ENCODE peak calls at places on chromosomes 2 and 18, in six cellular contexts. One of them, this sample, is unnamed.

GRCh38 chr2:20196053-20196880 is 28.7 kb downstream of the SDC1 start:
- DNase-seq in RWPE1: no peak
- DNase-seq in cardiac muscle cell: no peak
- DNase-seq in neural progenitor cell: no peak
- DNase-seq in CD8-positive, alpha-beta memory T cell: no peak
- DNase-seq in IMR-90: no peak
- DNase-seq in this sample: no peak

GRCh38 chr2:64989982-64990614 is 899 bp downstream of the SLC1A4 start:
- DNase-seq in RWPE1: no peak
- DNase-seq in cardiac muscle cell: no peak
- DNase-seq in neural progenitor cell: peak; percentile 28
- DNase-seq in CD8-positive, alpha-beta memory T cell: no peak
- DNase-seq in IMR-90: no peak
- DNase-seq in this sample: no peak

GRCh38 chr2:236008857-236009256 is 159.3 kb downstream of the GBX2 start:
- DNase-seq in RWPE1: no peak
- DNase-seq in cardiac muscle cell: no peak
- DNase-seq in neural progenitor cell: no peak
- DNase-seq in CD8-positive, alpha-beta memory T cell: no peak
- DNase-seq in IMR-90: no peak
- DNase-seq in this sample: no peak

GRCh38 chr18:623760-624620 is 27.2 kb downstream of the CLUL1 start:
- DNase-seq in RWPE1: peak; percentile 51
- DNase-seq in cardiac muscle cell: peak; percentile 85
- DNase-seq in neural progenitor cell: peak; percentile 80
- DNase-seq in CD8-positive, alpha-beta memory T cell: peak; percentile 34
- DNase-seq in IMR-90: peak; percentile 78
- DNase-seq in this sample: peak; percentile 43

GRCh38 chr2:2505604-2506003 is 174.5 kb upstream of the MYT1L start:
- DNase-seq in RWPE1: no peak
- DNase-seq in cardiac muscle cell: no peak
- DNase-seq in neural progenitor cell: no peak
- DNase-seq in CD8-positive, alpha-beta memory T cell: no peak
- DNase-seq in IMR-90: no peak
- DNase-seq in this sample: no peak

GRCh38 chr2:8666581-8666980 is 15.3 kb upstream of the ID2 start:
- DNase-seq in RWPE1: no peak
- DNase-seq in cardiac muscle cell: no peak
- DNase-seq in neural progenitor cell: no peak
- DNase-seq in CD8-positive, alpha-beta memory T cell: no peak
- DNase-seq in IMR-90: no peak
- DNase-seq in this sample: no peak

GRCh38 chr2:47601518-47602015 is 181.4 kb upstream of the MSH6 start:
- DNase-seq in RWPE1: no peak
- DNase-seq in cardiac muscle cell: no peak
- DNase-seq in neural progenitor cell: peak; percentile 55
- DNase-seq in CD8-positive, alpha-beta memory T cell: no peak
- DNase-seq in IMR-90: no peak
- DNase-seq in this sample: peak; percentile 35

GRCh38 chr2:172484253-172484652 is 56.9 kb downstream of the ITGA6 start:
- DNase-seq in RWPE1: no peak
- DNase-seq in cardiac muscle cell: peak; percentile 51
- DNase-seq in neural progenitor cell: no peak
- DNase-seq in CD8-positive, alpha-beta memory T cell: peak; percentile 48
- DNase-seq in IMR-90: peak; percentile 34
- DNase-seq in this sample: no peak

GRCh38 chr2:228369400-228370031 is 188.0 kb upstream of the SPHKAP start:
- DNase-seq in RWPE1: no peak
- DNase-seq in cardiac muscle cell: no peak
- DNase-seq in neural progenitor cell: no peak
- DNase-seq in CD8-positive, alpha-beta memory T cell: no peak
- DNase-seq in IMR-90: no peak
- DNase-seq in this sample: no peak

GRCh38 chr2:240207661-240208060 is 67.2 kb upstream of the OTOS start:
- DNase-seq in RWPE1: no peak
- DNase-seq in cardiac muscle cell: no peak
- DNase-seq in neural progenitor cell: no peak
- DNase-seq in CD8-positive, alpha-beta memory T cell: no peak
- DNase-seq in IMR-90: no peak
- DNase-seq in this sample: no peak

GRCh38 chr2:197122821-197123220 is 187.8 kb downstream of the ANKRD44 start:
- DNase-seq in RWPE1: no peak
- DNase-seq in cardiac muscle cell: no peak
- DNase-seq in neural progenitor cell: no peak
- DNase-seq in CD8-positive, alpha-beta memory T cell: no peak
- DNase-seq in IMR-90: no peak
- DNase-seq in this sample: no peak

GRCh38 chr2:234694244-234695013 is 197.5 kb upstream of the ARL4C start:
- DNase-seq in RWPE1: peak; percentile 79
- DNase-seq in cardiac muscle cell: peak; percentile 40
- DNase-seq in neural progenitor cell: no peak
- DNase-seq in CD8-positive, alpha-beta memory T cell: no peak
- DNase-seq in IMR-90: peak; percentile 95
- DNase-seq in this sample: no peak

GRCh38 chr2:154158101-154158500 is 286.4 kb downstream of the GALNT13 start:
- DNase-seq in RWPE1: no peak
- DNase-seq in cardiac muscle cell: no peak
- DNase-seq in neural progenitor cell: no peak
- DNase-seq in CD8-positive, alpha-beta memory T cell: no peak
- DNase-seq in IMR-90: no peak
- DNase-seq in this sample: no peak

GRCh38 chr18:5410582-5410981 is 115.1 kb upstream of the ZBTB14 start:
- DNase-seq in RWPE1: no peak
- DNase-seq in cardiac muscle cell: no peak
- DNase-seq in neural progenitor cell: no peak
- DNase-seq in CD8-positive, alpha-beta memory T cell: no peak
- DNase-seq in IMR-90: no peak
- DNase-seq in this sample: no peak

GRCh38 chr2:2847131-2847740 is 516.2 kb upstream of the MYT1L start:
- DNase-seq in RWPE1: no peak
- DNase-seq in cardiac muscle cell: no peak
- DNase-seq in neural progenitor cell: no peak
- DNase-seq in CD8-positive, alpha-beta memory T cell: no peak
- DNase-seq in IMR-90: no peak
- DNase-seq in this sample: no peak

GRCh38 chr2:109609352-109610024 is 4.3 kb downstream of the SEPTIN10 start:
- DNase-seq in RWPE1: no peak
- DNase-seq in cardiac muscle cell: peak; percentile 70
- DNase-seq in neural progenitor cell: no peak
- DNase-seq in CD8-positive, alpha-beta memory T cell: no peak
- DNase-seq in IMR-90: peak; percentile 69
- DNase-seq in this sample: no peak

GRCh38 chr2:109604597-109604996 is 9.2 kb downstream of the SEPTIN10 start:
- DNase-seq in RWPE1: peak; percentile 69
- DNase-seq in cardiac muscle cell: peak; percentile 23
- DNase-seq in neural progenitor cell: no peak
- DNase-seq in CD8-positive, alpha-beta memory T cell: no peak
- DNase-seq in IMR-90: peak; percentile 92
- DNase-seq in this sample: no peak

GRCh38 chr2:109602617-109603188 is 11.1 kb downstream of the SEPTIN10 start:
- DNase-seq in RWPE1: no peak
- DNase-seq in cardiac muscle cell: no peak
- DNase-seq in neural progenitor cell: no peak
- DNase-seq in CD8-positive, alpha-beta memory T cell: no peak
- DNase-seq in IMR-90: no peak
- DNase-seq in this sample: no peak

GRCh38 chr2:109611467-109612095 is 2.2 kb downstream of the SEPTIN10 start:
- DNase-seq in RWPE1: no peak
- DNase-seq in cardiac muscle cell: peak; percentile 71
- DNase-seq in neural progenitor cell: no peak
- DNase-seq in CD8-positive, alpha-beta memory T cell: no peak
- DNase-seq in IMR-90: peak; percentile 96
- DNase-seq in this sample: no peak

GRCh38 chr2:109607766-109608165 is 6.0 kb downstream of the SEPTIN10 start:
- DNase-seq in RWPE1: no peak
- DNase-seq in cardiac muscle cell: peak; percentile 33
- DNase-seq in neural progenitor cell: no peak
- DNase-seq in CD8-positive, alpha-beta memory T cell: no peak
- DNase-seq in IMR-90: peak; percentile 50
- DNase-seq in this sample: no peak
- H3K27ac ChIP-seq in RWPE1: no peak overlapping the region
- H3K27ac ChIP-seq in cardiac muscle cell: no peak overlapping the region
- H3K27ac ChIP-seq in neural progenitor cell: no peak overlapping the region
- H3K27ac ChIP-seq in CD8-positive, alpha-beta memory T cell: no peak overlapping the region
- H3K27ac ChIP-seq in IMR-90: no peak overlapping the region
- H3K27ac ChIP-seq in this sample: no peak overlapping the region

DNA sequence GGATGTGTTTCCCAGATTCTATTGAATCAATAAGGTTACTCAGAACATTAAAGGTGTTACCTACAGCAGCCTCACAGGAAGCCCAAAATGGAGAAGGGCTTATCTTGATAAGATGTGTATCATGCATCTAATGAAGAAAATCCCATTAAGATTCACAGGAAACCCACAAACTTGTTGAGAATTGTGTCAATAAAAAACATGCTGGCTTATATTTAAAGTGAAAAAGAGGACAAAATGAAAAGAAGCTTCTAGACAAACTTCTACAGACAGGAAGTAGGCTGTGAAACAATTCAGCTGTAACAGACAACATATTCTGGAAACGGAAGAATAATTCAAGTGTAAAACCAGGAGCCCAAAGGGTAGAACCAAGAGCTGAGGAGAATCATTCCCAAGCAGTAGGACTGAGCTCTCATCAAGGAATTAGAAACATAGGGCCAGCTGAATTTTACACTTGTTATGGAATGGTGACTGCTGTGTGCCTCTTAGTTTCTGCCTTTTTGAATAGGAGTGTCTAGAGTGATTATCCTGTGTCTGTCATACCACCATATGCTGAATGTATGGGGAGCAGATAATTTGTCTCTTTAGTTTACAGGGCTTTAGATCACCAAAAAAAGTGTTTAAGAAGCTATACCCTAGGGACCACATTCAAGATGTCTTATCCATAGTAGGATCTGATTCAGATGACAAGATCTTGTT is 9.6 kb downstream of the IMMT start:
- DNase-seq in RWPE1: no peak
- DNase-seq in cardiac muscle cell: no peak
- DNase-seq in neural progenitor cell: no peak
- DNase-seq in CD8-positive, alpha-beta memory T cell: peak; percentile 40
- DNase-seq in IMR-90: no peak
- DNase-seq in this sample: no peak
- H3K27ac ChIP-seq in RWPE1: no peak overlapping the region
- H3K27ac ChIP-seq in cardiac muscle cell: no peak overlapping the region
- H3K27ac ChIP-seq in neural progenitor cell: no peak overlapping the region
- H3K27ac ChIP-seq in CD8-positive, alpha-beta memory T cell: peak overlapping the region; percentile 32
- H3K27ac ChIP-seq in IMR-90: no peak overlapping the region
- H3K27ac ChIP-seq in this sample: no peak overlapping the region

DNA sequence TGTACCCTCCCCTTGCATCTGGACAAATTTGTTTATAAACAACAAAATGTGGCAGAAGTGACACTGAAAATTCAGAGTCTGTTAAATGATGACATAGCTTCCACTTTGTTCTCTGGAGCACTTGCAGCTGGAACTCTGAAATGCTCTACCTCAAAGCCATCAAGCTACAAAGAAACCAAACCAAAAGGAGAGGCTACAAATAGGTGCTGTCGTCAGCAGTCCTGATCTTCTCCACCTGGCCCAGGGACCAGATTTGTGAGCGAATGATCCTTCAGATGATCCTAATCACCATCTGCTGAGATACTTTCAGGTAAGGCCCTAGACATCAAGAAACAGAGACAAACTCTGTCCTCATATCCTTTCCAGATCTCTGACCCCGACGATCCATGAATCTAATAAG is 27.9 kb upstream of the PAIP2B start:
- DNase-seq in RWPE1: no peak
- DNase-seq in cardiac muscle cell: no peak
- DNase-seq in neural progenitor cell: no peak
- DNase-seq in CD8-positive, alpha-beta memory T cell: no peak
- DNase-seq in IMR-90: no peak
- DNase-seq in this sample: no peak
- H3K27ac ChIP-seq in RWPE1: no peak overlapping the region
- H3K27ac ChIP-seq in cardiac muscle cell: no peak overlapping the region
- H3K27ac ChIP-seq in neural progenitor cell: no peak overlapping the region
- H3K27ac ChIP-seq in CD8-positive, alpha-beta memory T cell: no peak overlapping the region
- H3K27ac ChIP-seq in IMR-90: no peak overlapping the region
- H3K27ac ChIP-seq in this sample: no peak overlapping the region

DNA sequence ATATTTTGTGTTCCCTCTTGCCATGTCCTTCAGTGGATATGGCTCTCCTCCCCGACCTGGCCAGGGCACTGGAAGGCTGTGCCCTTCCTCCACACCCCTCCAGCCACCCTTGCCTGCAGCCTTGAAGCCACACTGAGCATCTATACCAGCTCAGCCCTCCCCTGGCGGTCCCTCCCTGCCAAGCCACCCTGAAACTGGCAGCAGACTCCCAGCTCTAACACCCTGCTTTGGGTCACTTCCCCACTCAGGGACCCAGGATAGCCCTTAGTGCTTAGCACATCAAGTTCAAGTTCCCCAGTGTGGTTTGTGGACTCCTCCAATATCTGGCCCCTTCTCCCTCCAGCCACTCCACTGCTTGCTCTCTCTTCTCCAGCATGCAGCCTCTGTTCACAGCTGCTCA is 89.4 kb downstream of the TNS1 start:
- DNase-seq in RWPE1: no peak
- DNase-seq in cardiac muscle cell: no peak
- DNase-seq in neural progenitor cell: no peak
- DNase-seq in CD8-positive, alpha-beta memory T cell: no peak
- DNase-seq in IMR-90: no peak
- DNase-seq in this sample: no peak
- H3K27ac ChIP-seq in RWPE1: no peak overlapping the region
- H3K27ac ChIP-seq in cardiac muscle cell: peak overlapping the region; percentile 4
- H3K27ac ChIP-seq in neural progenitor cell: no peak overlapping the region
- H3K27ac ChIP-seq in CD8-positive, alpha-beta memory T cell: no peak overlapping the region
- H3K27ac ChIP-seq in IMR-90: no peak overlapping the region
- H3K27ac ChIP-seq in this sample: no peak overlapping the region

DNA sequence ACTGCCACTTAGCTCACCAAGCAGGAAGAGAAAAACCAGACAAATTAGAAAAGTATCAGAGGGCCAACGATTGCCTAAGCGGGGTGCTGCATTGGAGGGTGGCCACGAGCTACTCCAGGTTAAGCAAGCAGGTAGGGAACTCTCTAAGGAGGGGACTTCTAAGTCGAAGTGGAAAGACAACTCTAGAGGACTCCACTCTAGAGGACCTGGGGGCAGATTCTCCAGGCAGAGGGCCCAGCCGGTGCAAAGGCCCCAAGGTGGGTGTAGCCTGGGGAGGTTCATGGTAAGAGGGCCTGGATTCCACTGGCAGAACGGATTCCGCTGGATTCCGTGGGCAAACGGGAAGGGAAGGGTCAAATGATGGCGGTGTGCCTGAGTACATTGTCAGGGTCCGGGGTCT is 12.7 kb downstream of the FBLN7 start:
- DNase-seq in RWPE1: no peak
- DNase-seq in cardiac muscle cell: no peak
- DNase-seq in neural progenitor cell: no peak
- DNase-seq in CD8-positive, alpha-beta memory T cell: no peak
- DNase-seq in IMR-90: no peak
- DNase-seq in this sample: no peak
- H3K27ac ChIP-seq in RWPE1: peak overlapping the region; percentile 9
- H3K27ac ChIP-seq in cardiac muscle cell: no peak overlapping the region
- H3K27ac ChIP-seq in neural progenitor cell: no peak overlapping the region
- H3K27ac ChIP-seq in CD8-positive, alpha-beta memory T cell: no peak overlapping the region
- H3K27ac ChIP-seq in IMR-90: peak overlapping the region; percentile 43
- H3K27ac ChIP-seq in this sample: no peak overlapping the region

GRCh38 chr2:226611196-226611943 is 188.2 kb downstream of the IRS1 start:
- DNase-seq in RWPE1: no peak
- DNase-seq in cardiac muscle cell: no peak
- DNase-seq in neural progenitor cell: no peak
- DNase-seq in CD8-positive, alpha-beta memory T cell: no peak
- DNase-seq in IMR-90: no peak
- DNase-seq in this sample: no peak
- H3K27ac ChIP-seq in RWPE1: no peak overlapping the region
- H3K27ac ChIP-seq in cardiac muscle cell: no peak overlapping the region
- H3K27ac ChIP-seq in neural progenitor cell: no peak overlapping the region
- H3K27ac ChIP-seq in CD8-positive, alpha-beta memory T cell: no peak overlapping the region
- H3K27ac ChIP-seq in IMR-90: no peak overlapping the region
- H3K27ac ChIP-seq in this sample: no peak overlapping the region

This sample was measured in neuronal stem cell.